ENCODE peak calls at places on chromosomes 5 and 9, in ten cellular contexts. One of them, this sample, is unnamed.

GRCh38 chr5:158051036-158051435 is 192.1 kb upstream of the CLINT1 start:
- DNase-seq in choroid plexus epithelial cell: no peak
- DNase-seq in stimulated activated CD8-positive, alpha-beta memory T cell treated with anti-CD3 and anti-CD28 coated beads, Interleukin-7, amount 100 ng/mL, for 24 hours: no peak
- DNase-seq in frontal cortex: no peak
- DNase-seq in naive thymus-derived CD8-positive, alpha-beta T cell: no peak
- DNase-seq in T1000: no peak
- DNase-seq in NCI-H1417: no peak
- DNase-seq in AG09319: no peak
- DNase-seq in activated CD4-positive, alpha-beta T cell treated with anti-CD3 and anti-CD28 coated beads for 24 hours: no peak
- DNase-seq in left ventricle myocardium inferior: no peak
- DNase-seq in this sample: no peak

GRCh38 chr5:51380603-51381207 is 2.5 kb upstream of the ISL1 start:
- DNase-seq in choroid plexus epithelial cell: peak; percentile 37
- DNase-seq in stimulated activated CD8-positive, alpha-beta memory T cell treated with anti-CD3 and anti-CD28 coated beads, Interleukin-7, amount 100 ng/mL, for 24 hours: no peak
- DNase-seq in frontal cortex: no peak
- DNase-seq in naive thymus-derived CD8-positive, alpha-beta T cell: no peak
- DNase-seq in T1000: no peak
- DNase-seq in NCI-H1417: peak; percentile 61
- DNase-seq in AG09319: no peak
- DNase-seq in activated CD4-positive, alpha-beta T cell treated with anti-CD3 and anti-CD28 coated beads for 24 hours: no peak
- DNase-seq in left ventricle myocardium inferior: no peak
- DNase-seq in this sample: no peak

GRCh38 chr5:86894006-86894560 is 276.3 kb downstream of the COX7C start:
- DNase-seq in choroid plexus epithelial cell: no peak
- DNase-seq in stimulated activated CD8-positive, alpha-beta memory T cell treated with anti-CD3 and anti-CD28 coated beads, Interleukin-7, amount 100 ng/mL, for 24 hours: no peak
- DNase-seq in frontal cortex: no peak
- DNase-seq in naive thymus-derived CD8-positive, alpha-beta T cell: no peak
- DNase-seq in T1000: no peak
- DNase-seq in NCI-H1417: no peak
- DNase-seq in AG09319: no peak
- DNase-seq in activated CD4-positive, alpha-beta T cell treated with anti-CD3 and anti-CD28 coated beads for 24 hours: no peak
- DNase-seq in left ventricle myocardium inferior: no peak
- DNase-seq in this sample: no peak

GRCh38 chr9:85610074-85610855 is 131.5 kb downstream of the AGTPBP1 start:
- DNase-seq in choroid plexus epithelial cell: peak; percentile 92
- DNase-seq in stimulated activated CD8-positive, alpha-beta memory T cell treated with anti-CD3 and anti-CD28 coated beads, Interleukin-7, amount 100 ng/mL, for 24 hours: no peak
- DNase-seq in frontal cortex: peak; percentile 49
- DNase-seq in naive thymus-derived CD8-positive, alpha-beta T cell: no peak
- DNase-seq in T1000: peak; percentile 2
- DNase-seq in NCI-H1417: peak; percentile 62
- DNase-seq in AG09319: peak; percentile 62
- DNase-seq in activated CD4-positive, alpha-beta T cell treated with anti-CD3 and anti-CD28 coated beads for 24 hours: no peak
- DNase-seq in left ventricle myocardium inferior: no peak
- DNase-seq in this sample: peak; percentile 30

GRCh38 chr9:134985451-134985850 is 67.7 kb upstream of the FCN1 start:
- DNase-seq in choroid plexus epithelial cell: no peak
- DNase-seq in stimulated activated CD8-positive, alpha-beta memory T cell treated with anti-CD3 and anti-CD28 coated beads, Interleukin-7, amount 100 ng/mL, for 24 hours: no peak
- DNase-seq in frontal cortex: no peak
- DNase-seq in naive thymus-derived CD8-positive, alpha-beta T cell: no peak
- DNase-seq in T1000: no peak
- DNase-seq in NCI-H1417: no peak
- DNase-seq in AG09319: no peak
- DNase-seq in activated CD4-positive, alpha-beta T cell treated with anti-CD3 and anti-CD28 coated beads for 24 hours: no peak
- DNase-seq in left ventricle myocardium inferior: no peak
- DNase-seq in this sample: no peak

GRCh38 chr5:171475551-171476035 is 56.1 kb downstream of the FGF18 start:
- DNase-seq in choroid plexus epithelial cell: no peak
- DNase-seq in stimulated activated CD8-positive, alpha-beta memory T cell treated with anti-CD3 and anti-CD28 coated beads, Interleukin-7, amount 100 ng/mL, for 24 hours: no peak
- DNase-seq in frontal cortex: no peak
- DNase-seq in naive thymus-derived CD8-positive, alpha-beta T cell: no peak
- DNase-seq in T1000: no peak
- DNase-seq in NCI-H1417: no peak
- DNase-seq in AG09319: no peak
- DNase-seq in activated CD4-positive, alpha-beta T cell treated with anti-CD3 and anti-CD28 coated beads for 24 hours: no peak
- DNase-seq in left ventricle myocardium inferior: no peak
- DNase-seq in this sample: no peak

GRCh38 chr5:115624994-115625393 is 842 bp downstream of the TMED7 start:
- DNase-seq in choroid plexus epithelial cell: no peak
- DNase-seq in stimulated activated CD8-positive, alpha-beta memory T cell treated with anti-CD3 and anti-CD28 coated beads, Interleukin-7, amount 100 ng/mL, for 24 hours: no peak
- DNase-seq in frontal cortex: no peak
- DNase-seq in naive thymus-derived CD8-positive, alpha-beta T cell: no peak
- DNase-seq in T1000: no peak
- DNase-seq in NCI-H1417: no peak
- DNase-seq in AG09319: no peak
- DNase-seq in activated CD4-positive, alpha-beta T cell treated with anti-CD3 and anti-CD28 coated beads for 24 hours: no peak
- DNase-seq in left ventricle myocardium inferior: no peak
- DNase-seq in this sample: no peak

GRCh38 chr9:127121628-127122175 is 733 bp downstream of the ANGPTL2 start:
- DNase-seq in choroid plexus epithelial cell: no peak
- DNase-seq in stimulated activated CD8-positive, alpha-beta memory T cell treated with anti-CD3 and anti-CD28 coated beads, Interleukin-7, amount 100 ng/mL, for 24 hours: no peak
- DNase-seq in frontal cortex: no peak
- DNase-seq in naive thymus-derived CD8-positive, alpha-beta T cell: no peak
- DNase-seq in T1000: no peak
- DNase-seq in NCI-H1417: peak; percentile 30
- DNase-seq in AG09319: no peak
- DNase-seq in activated CD4-positive, alpha-beta T cell treated with anti-CD3 and anti-CD28 coated beads for 24 hours: no peak
- DNase-seq in left ventricle myocardium inferior: no peak
- DNase-seq in this sample: no peak

GRCh38 chr9:86396412-86396811 is 42.2 kb upstream of the TUT7 start:
- DNase-seq in choroid plexus epithelial cell: no peak
- DNase-seq in stimulated activated CD8-positive, alpha-beta memory T cell treated with anti-CD3 and anti-CD28 coated beads, Interleukin-7, amount 100 ng/mL, for 24 hours: no peak
- DNase-seq in frontal cortex: no peak
- DNase-seq in naive thymus-derived CD8-positive, alpha-beta T cell: no peak
- DNase-seq in T1000: no peak
- DNase-seq in NCI-H1417: no peak
- DNase-seq in AG09319: no peak
- DNase-seq in activated CD4-positive, alpha-beta T cell treated with anti-CD3 and anti-CD28 coated beads for 24 hours: no peak
- DNase-seq in left ventricle myocardium inferior: no peak
- DNase-seq in this sample: no peak

GRCh38 chr5:32283539-32284377 is 29.0 kb downstream of the MTMR12 start:
- DNase-seq in choroid plexus epithelial cell: peak; percentile 58
- DNase-seq in stimulated activated CD8-positive, alpha-beta memory T cell treated with anti-CD3 and anti-CD28 coated beads, Interleukin-7, amount 100 ng/mL, for 24 hours: no peak
- DNase-seq in frontal cortex: no peak
- DNase-seq in naive thymus-derived CD8-positive, alpha-beta T cell: no peak
- DNase-seq in T1000: no peak
- DNase-seq in NCI-H1417: no peak
- DNase-seq in AG09319: no peak
- DNase-seq in activated CD4-positive, alpha-beta T cell treated with anti-CD3 and anti-CD28 coated beads for 24 hours: no peak
- DNase-seq in left ventricle myocardium inferior: no peak
- DNase-seq in this sample: no peak

GRCh38 chr9:123450096-123450495 is 94.1 kb downstream of the CRB2 start:
- DNase-seq in choroid plexus epithelial cell: no peak
- DNase-seq in stimulated activated CD8-positive, alpha-beta memory T cell treated with anti-CD3 and anti-CD28 coated beads, Interleukin-7, amount 100 ng/mL, for 24 hours: no peak
- DNase-seq in frontal cortex: no peak
- DNase-seq in naive thymus-derived CD8-positive, alpha-beta T cell: no peak
- DNase-seq in T1000: no peak
- DNase-seq in NCI-H1417: no peak
- DNase-seq in AG09319: no peak
- DNase-seq in activated CD4-positive, alpha-beta T cell treated with anti-CD3 and anti-CD28 coated beads for 24 hours: no peak
- DNase-seq in left ventricle myocardium inferior: no peak
- DNase-seq in this sample: no peak

GRCh38 chr9:25857167-25857566 is 178.9 kb upstream of the TUSC1 start:
- DNase-seq in choroid plexus epithelial cell: no peak
- DNase-seq in stimulated activated CD8-positive, alpha-beta memory T cell treated with anti-CD3 and anti-CD28 coated beads, Interleukin-7, amount 100 ng/mL, for 24 hours: no peak
- DNase-seq in frontal cortex: no peak
- DNase-seq in naive thymus-derived CD8-positive, alpha-beta T cell: no peak
- DNase-seq in T1000: no peak
- DNase-seq in NCI-H1417: no peak
- DNase-seq in AG09319: no peak
- DNase-seq in activated CD4-positive, alpha-beta T cell treated with anti-CD3 and anti-CD28 coated beads for 24 hours: no peak
- DNase-seq in left ventricle myocardium inferior: no peak
- DNase-seq in this sample: no peak

GRCh38 chr5:56827043-56827442 is 11.7 kb downstream of the MAP3K1 start:
- DNase-seq in choroid plexus epithelial cell: no peak
- DNase-seq in stimulated activated CD8-positive, alpha-beta memory T cell treated with anti-CD3 and anti-CD28 coated beads, Interleukin-7, amount 100 ng/mL, for 24 hours: no peak
- DNase-seq in frontal cortex: no peak
- DNase-seq in naive thymus-derived CD8-positive, alpha-beta T cell: no peak
- DNase-seq in T1000: no peak
- DNase-seq in NCI-H1417: no peak
- DNase-seq in AG09319: no peak
- DNase-seq in activated CD4-positive, alpha-beta T cell treated with anti-CD3 and anti-CD28 coated beads for 24 hours: no peak
- DNase-seq in left ventricle myocardium inferior: no peak
- DNase-seq in this sample: no peak

GRCh38 chr5:55324815-55325418 is 17.1 kb downstream of the MTREX start:
- DNase-seq in choroid plexus epithelial cell: peak; percentile 81
- DNase-seq in stimulated activated CD8-positive, alpha-beta memory T cell treated with anti-CD3 and anti-CD28 coated beads, Interleukin-7, amount 100 ng/mL, for 24 hours: no peak
- DNase-seq in frontal cortex: no peak
- DNase-seq in naive thymus-derived CD8-positive, alpha-beta T cell: no peak
- DNase-seq in T1000: no peak
- DNase-seq in NCI-H1417: peak; percentile 1
- DNase-seq in AG09319: no peak
- DNase-seq in activated CD4-positive, alpha-beta T cell treated with anti-CD3 and anti-CD28 coated beads for 24 hours: no peak
- DNase-seq in left ventricle myocardium inferior: no peak
- DNase-seq in this sample: no peak

GRCh38 chr9:74960548-74960947 is 7.8 kb upstream of the C9orf40 start:
- DNase-seq in choroid plexus epithelial cell: peak; percentile 83
- DNase-seq in stimulated activated CD8-positive, alpha-beta memory T cell treated with anti-CD3 and anti-CD28 coated beads, Interleukin-7, amount 100 ng/mL, for 24 hours: no peak
- DNase-seq in frontal cortex: no peak
- DNase-seq in naive thymus-derived CD8-positive, alpha-beta T cell: no peak
- DNase-seq in T1000: no peak
- DNase-seq in NCI-H1417: no peak
- DNase-seq in AG09319: peak; percentile 46
- DNase-seq in activated CD4-positive, alpha-beta T cell treated with anti-CD3 and anti-CD28 coated beads for 24 hours: no peak
- DNase-seq in left ventricle myocardium inferior: no peak
- DNase-seq in this sample: no peak

GRCh38 chr5:173671121-173671949 is 54.9 kb upstream of the BOD1 start:
- DNase-seq in choroid plexus epithelial cell: peak; percentile 13
- DNase-seq in stimulated activated CD8-positive, alpha-beta memory T cell treated with anti-CD3 and anti-CD28 coated beads, Interleukin-7, amount 100 ng/mL, for 24 hours: no peak
- DNase-seq in frontal cortex: no peak
- DNase-seq in naive thymus-derived CD8-positive, alpha-beta T cell: no peak
- DNase-seq in T1000: no peak
- DNase-seq in NCI-H1417: no peak
- DNase-seq in AG09319: no peak
- DNase-seq in activated CD4-positive, alpha-beta T cell treated with anti-CD3 and anti-CD28 coated beads for 24 hours: no peak
- DNase-seq in left ventricle myocardium inferior: peak; percentile 50
- DNase-seq in this sample: peak; percentile 75

GRCh38 chr9:38443181-38443580 is 18.9 kb upstream of the IGFBPL1 start:
- DNase-seq in choroid plexus epithelial cell: peak; percentile 76
- DNase-seq in stimulated activated CD8-positive, alpha-beta memory T cell treated with anti-CD3 and anti-CD28 coated beads, Interleukin-7, amount 100 ng/mL, for 24 hours: no peak
- DNase-seq in frontal cortex: no peak
- DNase-seq in naive thymus-derived CD8-positive, alpha-beta T cell: no peak
- DNase-seq in T1000: peak; percentile 32
- DNase-seq in NCI-H1417: no peak
- DNase-seq in AG09319: no peak
- DNase-seq in activated CD4-positive, alpha-beta T cell treated with anti-CD3 and anti-CD28 coated beads for 24 hours: no peak
- DNase-seq in left ventricle myocardium inferior: no peak
- DNase-seq in this sample: no peak

GRCh38 chr9:73880101-73880500 is 617.0 kb upstream of the RORB start:
- DNase-seq in choroid plexus epithelial cell: no peak
- DNase-seq in stimulated activated CD8-positive, alpha-beta memory T cell treated with anti-CD3 and anti-CD28 coated beads, Interleukin-7, amount 100 ng/mL, for 24 hours: no peak
- DNase-seq in frontal cortex: no peak
- DNase-seq in naive thymus-derived CD8-positive, alpha-beta T cell: no peak
- DNase-seq in T1000: no peak
- DNase-seq in NCI-H1417: no peak
- DNase-seq in AG09319: no peak
- DNase-seq in activated CD4-positive, alpha-beta T cell treated with anti-CD3 and anti-CD28 coated beads for 24 hours: no peak
- DNase-seq in left ventricle myocardium inferior: no peak
- DNase-seq in this sample: no peak

GRCh38 chr5:94778712-94779111 is 160.2 kb downstream of the SLF1 start:
- DNase-seq in choroid plexus epithelial cell: no peak
- DNase-seq in stimulated activated CD8-positive, alpha-beta memory T cell treated with anti-CD3 and anti-CD28 coated beads, Interleukin-7, amount 100 ng/mL, for 24 hours: no peak
- DNase-seq in frontal cortex: no peak
- DNase-seq in naive thymus-derived CD8-positive, alpha-beta T cell: no peak
- DNase-seq in T1000: no peak
- DNase-seq in NCI-H1417: peak; percentile 47
- DNase-seq in AG09319: no peak
- DNase-seq in activated CD4-positive, alpha-beta T cell treated with anti-CD3 and anti-CD28 coated beads for 24 hours: no peak
- DNase-seq in left ventricle myocardium inferior: no peak
- DNase-seq in this sample: no peak

GRCh38 chr5:159161361-159162214 is 47.8 kb downstream of the RNF145 start:
- DNase-seq in choroid plexus epithelial cell: peak; percentile 35
- DNase-seq in stimulated activated CD8-positive, alpha-beta memory T cell treated with anti-CD3 and anti-CD28 coated beads, Interleukin-7, amount 100 ng/mL, for 24 hours: no peak
- DNase-seq in frontal cortex: no peak
- DNase-seq in naive thymus-derived CD8-positive, alpha-beta T cell: no peak
- DNase-seq in T1000: no peak
- DNase-seq in NCI-H1417: no peak
- DNase-seq in AG09319: no peak
- DNase-seq in activated CD4-positive, alpha-beta T cell treated with anti-CD3 and anti-CD28 coated beads for 24 hours: no peak
- DNase-seq in left ventricle myocardium inferior: no peak
- DNase-seq in this sample: no peak

GRCh38 chr9:77679696-77680359 is 31.7 kb upstream of the GNA14 start:
- DNase-seq in choroid plexus epithelial cell: no peak
- DNase-seq in stimulated activated CD8-positive, alpha-beta memory T cell treated with anti-CD3 and anti-CD28 coated beads, Interleukin-7, amount 100 ng/mL, for 24 hours: no peak
- DNase-seq in frontal cortex: no peak
- DNase-seq in naive thymus-derived CD8-positive, alpha-beta T cell: no peak
- DNase-seq in T1000: no peak
- DNase-seq in NCI-H1417: no peak
- DNase-seq in AG09319: no peak
- DNase-seq in activated CD4-positive, alpha-beta T cell treated with anti-CD3 and anti-CD28 coated beads for 24 hours: no peak
- DNase-seq in left ventricle myocardium inferior: no peak
- DNase-seq in this sample: no peak

GRCh38 chr9:113918697-113919390 is 42.7 kb downstream of the ZNF618 start:
- DNase-seq in choroid plexus epithelial cell: no peak
- DNase-seq in stimulated activated CD8-positive, alpha-beta memory T cell treated with anti-CD3 and anti-CD28 coated beads, Interleukin-7, amount 100 ng/mL, for 24 hours: no peak
- DNase-seq in frontal cortex: no peak
- DNase-seq in naive thymus-derived CD8-positive, alpha-beta T cell: no peak
- DNase-seq in T1000: no peak
- DNase-seq in NCI-H1417: no peak
- DNase-seq in AG09319: no peak
- DNase-seq in activated CD4-positive, alpha-beta T cell treated with anti-CD3 and anti-CD28 coated beads for 24 hours: no peak
- DNase-seq in left ventricle myocardium inferior: no peak
- DNase-seq in this sample: peak; percentile 2

GRCh38 chr5:4375640-4376039 is 764.5 kb upstream of the ADAMTS16 start:
- DNase-seq in choroid plexus epithelial cell: no peak
- DNase-seq in stimulated activated CD8-positive, alpha-beta memory T cell treated with anti-CD3 and anti-CD28 coated beads, Interleukin-7, amount 100 ng/mL, for 24 hours: no peak
- DNase-seq in frontal cortex: no peak
- DNase-seq in naive thymus-derived CD8-positive, alpha-beta T cell: no peak
- DNase-seq in T1000: no peak
- DNase-seq in NCI-H1417: no peak
- DNase-seq in AG09319: no peak
- DNase-seq in activated CD4-positive, alpha-beta T cell treated with anti-CD3 and anti-CD28 coated beads for 24 hours: no peak
- DNase-seq in left ventricle myocardium inferior: no peak
- DNase-seq in this sample: no peak

GRCh38 chr5:64838376-64838775 is 69.6 kb downstream of the CWC27 start:
- DNase-seq in choroid plexus epithelial cell: peak; percentile 71
- DNase-seq in stimulated activated CD8-positive, alpha-beta memory T cell treated with anti-CD3 and anti-CD28 coated beads, Interleukin-7, amount 100 ng/mL, for 24 hours: no peak
- DNase-seq in frontal cortex: no peak
- DNase-seq in naive thymus-derived CD8-positive, alpha-beta T cell: no peak
- DNase-seq in T1000: no peak
- DNase-seq in NCI-H1417: no peak
- DNase-seq in AG09319: no peak
- DNase-seq in activated CD4-positive, alpha-beta T cell treated with anti-CD3 and anti-CD28 coated beads for 24 hours: no peak
- DNase-seq in left ventricle myocardium inferior: no peak
- DNase-seq in this sample: no peak

GRCh38 chr5:93570294-93571110 is 10.5 kb downstream of the NR2F1-AS1 start:
- DNase-seq in choroid plexus epithelial cell: peak; percentile 66
- DNase-seq in stimulated activated CD8-positive, alpha-beta memory T cell treated with anti-CD3 and anti-CD28 coated beads, Interleukin-7, amount 100 ng/mL, for 24 hours: no peak
- DNase-seq in frontal cortex: no peak
- DNase-seq in naive thymus-derived CD8-positive, alpha-beta T cell: no peak
- DNase-seq in T1000: no peak
- DNase-seq in NCI-H1417: no peak
- DNase-seq in AG09319: no peak
- DNase-seq in activated CD4-positive, alpha-beta T cell treated with anti-CD3 and anti-CD28 coated beads for 24 hours: no peak
- DNase-seq in left ventricle myocardium inferior: no peak
- DNase-seq in this sample: no peak

GRCh38 chr9:124334568-124335319 is 77.0 kb downstream of the NEK6 start:
- DNase-seq in choroid plexus epithelial cell: no peak
- DNase-seq in stimulated activated CD8-positive, alpha-beta memory T cell treated with anti-CD3 and anti-CD28 coated beads, Interleukin-7, amount 100 ng/mL, for 24 hours: no peak
- DNase-seq in frontal cortex: no peak
- DNase-seq in naive thymus-derived CD8-positive, alpha-beta T cell: no peak
- DNase-seq in T1000: no peak
- DNase-seq in NCI-H1417: no peak
- DNase-seq in AG09319: no peak
- DNase-seq in activated CD4-positive, alpha-beta T cell treated with anti-CD3 and anti-CD28 coated beads for 24 hours: no peak
- DNase-seq in left ventricle myocardium inferior: no peak
- DNase-seq in this sample: no peak

GRCh38 chr9:68749135-68749534 is 44.1 kb downstream of the PIP5K1B start:
- DNase-seq in choroid plexus epithelial cell: no peak
- DNase-seq in stimulated activated CD8-positive, alpha-beta memory T cell treated with anti-CD3 and anti-CD28 coated beads, Interleukin-7, amount 100 ng/mL, for 24 hours: no peak
- DNase-seq in frontal cortex: no peak
- DNase-seq in naive thymus-derived CD8-positive, alpha-beta T cell: no peak
- DNase-seq in T1000: no peak
- DNase-seq in NCI-H1417: no peak
- DNase-seq in AG09319: no peak
- DNase-seq in activated CD4-positive, alpha-beta T cell treated with anti-CD3 and anti-CD28 coated beads for 24 hours: no peak
- DNase-seq in left ventricle myocardium inferior: no peak
- DNase-seq in this sample: no peak

This sample was measured in prostate gland.